ENCODE peak calls at places on chromosomes 5 and 9, in five cellular contexts. F is HCT116, N is PC-9, S is GM23248, A is GM23338. D is an unnamed sample.

GRCh38 chr5:169356181-169356580 is 55.2 kb upstream of the SLIT3 start:
- DNase-seq in N (no peak), F (no peak), S (no peak), A (no peak), D (no peak)

GRCh38 chr9:112520646-112521045 is 34.0 kb downstream of the KIAA1958 start:
- DNase-seq in N (no peak), F (no peak), S (no peak), A (no peak), D (no peak)

GRCh38 chr5:151038801-151039238 is 18.4 kb downstream of the GPX3 start:
- DNase-seq in N (no peak), S (peak; percentile 81), F (no peak), A (no peak), D (no peak)

GRCh38 chr5:103915081-103915480 is 352.5 kb upstream of the NUDT12 start:
- DNase-seq in S (no peak), A (no peak), F (no peak), N (no peak), D (no peak)

GRCh38 chr5:88813805-88814584 is 69.0 kb downstream of the MEF2C start:
- DNase-seq in F (no peak), S (no peak), N (no peak), A (peak; percentile 48), D (no peak)

GRCh38 chr9:6969805-6970204 is 212.0 kb downstream of the KDM4C start:
- DNase-seq in N (no peak), A (peak; percentile 22), S (no peak), F (no peak), D (no peak)

GRCh38 chr5:5919411-5919810 is 458.9 kb downstream of the MED10 start:
- DNase-seq in N (no peak), F (no peak), S (no peak), A (no peak), D (no peak)

GRCh38 chr9:20408513-20408912 is 213.8 kb downstream of the MLLT3 start:
- DNase-seq in F (no peak), S (no peak), A (peak; percentile 50), N (no peak), D (no peak)

GRCh38 chr9:114653556-114654159 is 3.9 kb downstream of the TEX53 start:
- DNase-seq in F (peak; percentile 57), A (peak; percentile 90), N (peak; percentile 79), S (peak; percentile 84), D (peak; percentile 69)

GRCh38 chr5:170498811-170499210 is 5.0 kb upstream of the KCNIP1 start:
- DNase-seq in F (no peak), S (no peak), A (no peak), N (no peak), D (no peak)

GRCh38 chr5:55816342-55816741 is 34.8 kb upstream of the IL31RA start:
- DNase-seq in N (no peak), A (no peak), F (no peak), S (peak; percentile 79), D (no peak)

GRCh38 chr9:69433426-69433825 is 108.4 kb downstream of the ENTREP1 start:
- DNase-seq in N (no peak), F (no peak), A (no peak), S (peak; percentile 56), D (no peak)

GRCh38 chr5:73464016-73464745 is 15.6 kb upstream of the FOXD1 start:
- DNase-seq in A (no peak), F (no peak), N (no peak), S (peak; percentile 29), D (no peak)

GRCh38 chr9:128280084-128280622 is 4.1 kb downstream of the SWI5 start:
- DNase-seq in S (no peak), F (no peak), A (no peak), N (no peak), D (no peak)

GRCh38 chr5:65818592-65818991 is 96.6 kb downstream of the NLN start:
- DNase-seq in S (no peak), N (no peak), F (no peak), A (no peak), D (peak; percentile 22)

GRCh38 chr5:65819215-65819904 is 97.4 kb downstream of the NLN start:
- DNase-seq in S (no peak), A (no peak), N (no peak), F (no peak), D (no peak)

GRCh38 chr5:65815156-65815555 is 93.2 kb downstream of the NLN start:
- DNase-seq in A (no peak), F (no peak), N (no peak), S (no peak), D (no peak)

GRCh38 chr5:65817936-65818335 is 95.9 kb downstream of the NLN start:
- DNase-seq in A (peak; percentile 57), N (no peak), S (no peak), F (no peak), D (no peak)

GRCh38 chr5:65816729-65817128 is 94.7 kb downstream of the NLN start:
- DNase-seq in F (no peak), S (no peak), A (no peak), N (no peak), D (no peak)
- H3K9me2 ChIP-seq in F (no peaks in the 10 kb centered on the region), S (no peaks in the 10 kb centered on the region), A (no peaks in the 10 kb centered on the region), N (no peaks in the 10 kb centered on the region), D (no peaks in the 10 kb centered on the region)

GRCh38 chr9:107060026-107060425 is 197.1 kb downstream of the ZNF462 start:
- DNase-seq in A (no peak), F (no peak), N (no peak), S (no peak), D (no peak)
- H3K9me2 ChIP-seq in A (peaks cover 30% of the 10 kb centered on the region), F (no peaks in the 10 kb centered on the region), N (no peaks in the 10 kb centered on the region), S (no peaks in the 10 kb centered on the region), D (no peaks in the 10 kb centered on the region)

DNA sequence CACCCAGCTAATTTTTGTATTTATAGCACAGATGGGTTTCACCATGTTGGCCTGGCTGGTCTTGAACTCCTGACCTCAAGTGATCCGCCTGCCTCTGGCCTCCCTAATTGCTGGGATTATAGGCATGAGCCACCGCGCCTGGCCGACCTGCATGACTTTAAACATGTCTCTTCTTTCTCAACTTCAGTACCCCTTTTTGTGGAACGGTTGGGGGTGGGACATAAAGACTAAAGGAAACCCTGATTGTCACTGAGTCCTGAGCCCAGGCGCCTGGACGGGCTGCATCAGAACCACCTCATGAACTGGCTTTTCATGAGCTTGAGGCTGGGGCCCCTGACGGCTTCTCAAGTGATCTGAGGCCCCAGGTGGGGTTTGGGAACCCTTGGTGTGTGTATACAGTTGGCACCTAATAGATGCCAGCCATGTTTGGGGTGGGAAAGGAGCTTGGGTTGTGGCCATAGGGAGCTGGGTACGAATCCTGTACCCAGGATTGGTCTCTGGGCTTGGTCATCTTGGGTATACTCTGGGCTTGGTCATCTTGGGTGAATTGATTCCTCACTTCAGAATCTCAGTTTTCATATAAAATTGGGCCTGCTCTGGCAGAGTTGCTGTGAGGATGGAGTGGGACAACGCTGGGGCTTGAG is 2.2 kb downstream of the GRK6 start:
- DNase-seq in A (no peak), S (no peak), F (no peak), N (no peak), D (no peak)
- H3K9me2 ChIP-seq in A (no peaks in the 10 kb centered on the region), S (no peaks in the 10 kb centered on the region), F (no peaks in the 10 kb centered on the region), N (no peaks in the 10 kb centered on the region), D (no peaks in the 10 kb centered on the region)

GRCh38 chr9:14857449-14858305 is 52.6 kb downstream of the FREM1 start:
- DNase-seq in N (no peak), S (no peak), F (no peak), A (no peak), D (no peak)
- H3K9me2 ChIP-seq in N (no peaks in the 10 kb centered on the region), S (no peaks in the 10 kb centered on the region), F (no peaks in the 10 kb centered on the region), A (no peaks in the 10 kb centered on the region), D (no peaks in the 10 kb centered on the region)